ENCODE peak calls at places on chromosomes 7 and 10, in four cellular contexts. L is fibroblast of the conjunctiva, V is AG09319, C is astrocyte of the hippocampus. E is an unnamed sample.

GRCh38 chr7:85829817-85830432 is 643.1 kb upstream of the SEMA3D start:
- DNase-seq in L (peak), V (peak), C (peak), E (no peak)

GRCh38 chr7:116779921-116780320 is 82.5 kb upstream of the CAPZA2 start:
- DNase-seq in L (no peak), V (no peak), C (peak), E (no peak)

GRCh38 chr7:44849277-44850210 is 1.7 kb upstream of the H2AZ2 start:
- DNase-seq in L (no peak), V (no peak), C (peak), E (no peak)

GRCh38 chr10:21699575-21699974 is 165.5 kb downstream of the MLLT10 start:
- DNase-seq in L (no peak), V (no peak), C (no peak), E (no peak)

GRCh38 chr10:21964983-21965665 is 38.4 kb downstream of the DNAJC1 start:
- DNase-seq in L (no peak), V (no peak), C (no peak), E (no peak)

GRCh38 chr7:420142-421055 is 99.2 kb downstream of the PDGFA start:
- DNase-seq in L (no peak), V (no peak), C (no peak), E (no peak)

GRCh38 chr7:27149817-27150567 is 2.4 kb downstream of the HOXA3 start:
- DNase-seq in L (no peak), V (no peak), C (no peak), E (no peak)

GRCh38 chr7:8325067-8325466 is 63.1 kb upstream of the ICA1 start:
- DNase-seq in L (no peak), V (no peak), C (peak), E (no peak)

GRCh38 chr10:8017276-8017675 is 37.2 kb upstream of the GATA3 start:
- DNase-seq in L (no peak), V (no peak), C (no peak), E (no peak)

GRCh38 chr10:124035928-124036558 is 57.4 kb downstream of the CHST15 start:
- DNase-seq in L (no peak), V (no peak), C (no peak), E (no peak)

GRCh38 chr10:4450981-4451501 is 375.0 kb upstream of the AKR1E2 start:
- DNase-seq in L (peak), V (peak), C (peak), E (peak)

GRCh38 chr7:138662066-138663061 is 38.8 kb downstream of the SVOPL start:
- DNase-seq in L (no peak), V (no peak), C (no peak), E (no peak)

GRCh38 chr7:51354897-51355296 is 38.3 kb upstream of the COBL start:
- DNase-seq in L (no peak), V (no peak), C (no peak), E (no peak)